ENCODE peak calls at places on chromosome 5, in four cellular contexts. D is activated gamma-delta T cell treated with Interleukin-2 at 50 U/mL for 16 hours; F is NCI-H2107; T is stimulated activated CD4-positive, alpha-beta T cell treated with anti-CD3 and anti-CD28 coated beads, Interleukin-4, amount 100 ng/mL, for 1 hour. Q is an unnamed sample.

GRCh38 chr5:95955996-95956899 is 5.4 kb downstream of the ELL2 start:
- DNase-seq in D (no peak), F (no peak), T (no peak), Q (no peak)

GRCh38 chr5:168596927-168597326 is 17.8 kb upstream of the PANK3 start:
- DNase-seq in D (no peak), F (no peak), T (no peak), Q (no peak)

GRCh38 chr5:81856948-81857928 is 106.3 kb upstream of the SSBP2 start:
- DNase-seq in D (no peak), F (no peak), T (no peak), Q (no peak)

GRCh38 chr5:36177715-36178556 is 26.0 kb downstream of the SKP2 start:
- DNase-seq in D (no peak), F (no peak), T (no peak), Q (no peak)

GRCh38 chr5:54457094-54457531 is 1.6 kb downstream of the HSPB3 start:
- DNase-seq in D (no peak), F (no peak), T (no peak), Q (no peak)

GRCh38 chr5:41156739-41157138 is 56.6 kb downstream of the C6 start:
- DNase-seq in D (no peak), F (no peak), T (no peak), Q (no peak)

GRCh38 chr5:37272564-37272963 is 23.4 kb upstream of the CPLANE1 start:
- DNase-seq in D (no peak), F (no peak), T (no peak), Q (no peak)

GRCh38 chr5:2158109-2158508 is 275.4 kb upstream of the IRX4 start:
- DNase-seq in D (no peak), F (no peak), T (no peak), Q (no peak)

GRCh38 chr5:143471041-143471509 is 67.6 kb upstream of the NR3C1 start:
- DNase-seq in D (no peak), F (no peak), T (no peak), Q (no peak)

GRCh38 chr5:36502608-36503007 is 103.8 kb upstream of the SLC1A3 start:
- DNase-seq in D (no peak), F (no peak), T (no peak), Q (no peak)

GRCh38 chr5:104967806-104968205 is 1405.2 kb upstream of the NUDT12 start:
- DNase-seq in D (no peak), F (no peak), T (no peak), Q (no peak)

GRCh38 chr5:28451478-28451877 is 1413.1 kb upstream of the CDH9 start:
- DNase-seq in D (no peak), F (no peak), T (no peak), Q (no peak)

GRCh38 chr5:141771031-141771430 is 89.0 kb upstream of the ARAP3 start:
- DNase-seq in D (no peak), F (no peak), T (no peak), Q (no peak)

GRCh38 chr5:38755171-38755570 is 90.6 kb upstream of the OSMR start:
- DNase-seq in D (no peak), F (no peak), T (no peak), Q (no peak)

GRCh38 chr5:58648846-58649245 is 66.0 kb downstream of the RAB3C start:
- DNase-seq in D (no peak), F (no peak), T (no peak), Q (no peak)

GRCh38 chr5:117165068-117165467 is 590.4 kb upstream of the SEMA6A start:
- DNase-seq in D (no peak), F (no peak), T (no peak), Q (no peak)

GRCh38 chr5:181069767-181070491 is 29.9 kb downstream of the BTNL9 start:
- DNase-seq in D (no peak), F (no peak), T (no peak), Q (no peak)

GRCh38 chr5:80128129-80128528 is 93.0 kb downstream of the THBS4 start:
- DNase-seq in D (no peak), F (no peak), T (no peak), Q (no peak)

GRCh38 chr5:1804001-1804690 is 2.9 kb downstream of the NDUFS6 start:
- DNase-seq in D (no peak), F (no peak), T (no peak), Q (no peak)

GRCh38 chr5:17441351-17441750 is 56.7 kb upstream of the TAF11L2 start:
- DNase-seq in D (no peak), F (no peak), T (no peak), Q (no peak)

GRCh38 chr5:159218595-159219023 is 9.3 kb upstream of the RNF145 start:
- DNase-seq in D (no peak), F (no peak), T (no peak), Q (no peak)

GRCh38 chr5:177132504-177133118 is 962 bp upstream of the NSD1 start:
- DNase-seq in D (peak), F (no peak), T (peak), Q (peak)

GRCh38 chr5:136212252-136212721 is 19.3 kb upstream of the SMIM32 start:
- DNase-seq in D (peak), F (peak), T (peak), Q (peak)

GRCh38 chr5:78260771-78261170 is 33.7 kb downstream of the AP3B1 start:
- DNase-seq in D (no peak), F (no peak), T (no peak), Q (no peak)

GRCh38 chr5:94366811-94367210 is 251.6 kb downstream of the KIAA0825 start:
- DNase-seq in D (no peak), F (no peak), T (no peak), Q (no peak)

GRCh38 chr5:179160584-179160983 is 100.4 kb downstream of the ZNF354C start:
- DNase-seq in D (no peak), F (no peak), T (no peak), Q (no peak)

GRCh38 chr5:82613886-82614285 is 335.7 kb upstream of the RPS23 start:
- DNase-seq in D (no peak), F (no peak), T (no peak), Q (no peak)

GRCh38 chr5:152584103-152584502 is 179.0 kb upstream of the NMUR2 start:
- DNase-seq in D (no peak), F (no peak), T (no peak), Q (no peak)

GRCh38 chr5:80799041-80799440 is 144.3 kb upstream of the DHFR start:
- DNase-seq in D (no peak), F (no peak), T (no peak), Q (no peak)

GRCh38 chr5:5191906-5192305 is 51.8 kb downstream of the ADAMTS16 start:
- DNase-seq in D (no peak), F (no peak), T (no peak), Q (no peak)

GRCh38 chr5:37034955-37035354 is 158.4 kb downstream of the NIPBL start:
- DNase-seq in D (no peak), F (no peak), T (no peak), Q (no peak)

GRCh38 chr5:96968614-96969013 is 32.7 kb downstream of the LNPEP start:
- DNase-seq in D (no peak), F (no peak), T (no peak), Q (no peak)

GRCh38 chr5:50343715-50344114 is 97.4 kb downstream of the EMB start:
- DNase-seq in D (no peak), F (no peak), T (no peak), Q (no peak)

GRCh38 chr5:34751807-34752736 is 86.9 kb upstream of the TTC23L start:
- DNase-seq in D (no peak), F (no peak), T (no peak), Q (no peak)